ENCODE peak calls at places on chromosomes 16 and 17, in nine cellular contexts. One of them, this sample, is unnamed.

GRCh38 chr16:28186752-28187151 is 25.0 kb downstream of the XPO6 start:
- DNase-seq in CD4-positive, CD25-positive, alpha-beta regulatory T cell: peak; percentile 42
- DNase-seq in prostate gland: no peak
- DNase-seq in CD8-positive, alpha-beta T cell: no peak
- DNase-seq in lower lobe of right lung: no peak
- DNase-seq in psoas muscle: no peak
- DNase-seq in A549: no peak
- DNase-seq in vagina: no peak
- DNase-seq in mammary epithelial cell: no peak
- DNase-seq in this sample: no peak

GRCh38 chr16:15948532-15949209 is 745 bp upstream of the ABCC1 start:
- DNase-seq in lower lobe of right lung: no peak
- DNase-seq in A549: no peak
- DNase-seq in psoas muscle: no peak
- DNase-seq in CD8-positive, alpha-beta T cell: no peak
- DNase-seq in vagina: no peak
- DNase-seq in prostate gland: no peak
- DNase-seq in CD4-positive, CD25-positive, alpha-beta regulatory T cell: no peak
- DNase-seq in mammary epithelial cell: no peak
- DNase-seq in this sample: no peak

GRCh38 chr17:29124135-29124930 is 55.9 kb downstream of the MYO18A start:
- DNase-seq in A549: peak; percentile 83
- DNase-seq in mammary epithelial cell: peak; percentile 68
- DNase-seq in psoas muscle: no peak
- DNase-seq in CD4-positive, CD25-positive, alpha-beta regulatory T cell: peak; percentile 45
- DNase-seq in prostate gland: no peak
- DNase-seq in vagina: no peak
- DNase-seq in CD8-positive, alpha-beta T cell: peak; percentile 16
- DNase-seq in lower lobe of right lung: no peak
- DNase-seq in this sample: no peak

GRCh38 chr16:20676268-20676828 is 21.1 kb downstream of the ACSM1 start:
- DNase-seq in prostate gland: peak; percentile 59
- DNase-seq in mammary epithelial cell: peak; percentile 19
- DNase-seq in lower lobe of right lung: no peak
- DNase-seq in CD8-positive, alpha-beta T cell: no peak
- DNase-seq in A549: no peak
- DNase-seq in vagina: no peak
- DNase-seq in psoas muscle: no peak
- DNase-seq in CD4-positive, CD25-positive, alpha-beta regulatory T cell: no peak
- DNase-seq in this sample: no peak

GRCh38 chr16:29745853-29746345 is at the start of gene C16orf54:
- DNase-seq in prostate gland: no peak
- DNase-seq in psoas muscle: peak; percentile 80
- DNase-seq in CD4-positive, CD25-positive, alpha-beta regulatory T cell: peak; percentile 96
- DNase-seq in vagina: no peak
- DNase-seq in mammary epithelial cell: no peak
- DNase-seq in A549: no peak
- DNase-seq in lower lobe of right lung: peak; percentile 93
- DNase-seq in CD8-positive, alpha-beta T cell: peak; percentile 89
- DNase-seq in this sample: no peak

GRCh38 chr16:2915196-2915929 is 3.6 kb downstream of the FLYWCH1 start:
- DNase-seq in prostate gland: no peak
- DNase-seq in CD8-positive, alpha-beta T cell: no peak
- DNase-seq in CD4-positive, CD25-positive, alpha-beta regulatory T cell: no peak
- DNase-seq in mammary epithelial cell: no peak
- DNase-seq in A549: no peak
- DNase-seq in vagina: no peak
- DNase-seq in lower lobe of right lung: no peak
- DNase-seq in psoas muscle: no peak
- DNase-seq in this sample: no peak

GRCh38 chr17:20184977-20185619 is 175.9 kb downstream of the SPECC1 start:
- DNase-seq in lower lobe of right lung: no peak
- DNase-seq in CD4-positive, CD25-positive, alpha-beta regulatory T cell: no peak
- DNase-seq in mammary epithelial cell: no peak
- DNase-seq in CD8-positive, alpha-beta T cell: no peak
- DNase-seq in vagina: no peak
- DNase-seq in psoas muscle: no peak
- DNase-seq in A549: no peak
- DNase-seq in prostate gland: no peak
- DNase-seq in this sample: no peak

GRCh38 chr16:67651847-67652246 is 6.9 kb downstream of the CARMIL2 start:
- DNase-seq in vagina: no peak
- DNase-seq in psoas muscle: no peak
- DNase-seq in lower lobe of right lung: no peak
- DNase-seq in prostate gland: no peak
- DNase-seq in A549: no peak
- DNase-seq in mammary epithelial cell: no peak
- DNase-seq in CD4-positive, CD25-positive, alpha-beta regulatory T cell: no peak
- DNase-seq in CD8-positive, alpha-beta T cell: no peak
- DNase-seq in this sample: no peak

GRCh38 chr17:75640556-75641119 is 7.4 kb downstream of the SMIM5 start:
- DNase-seq in A549: no peak
- DNase-seq in CD8-positive, alpha-beta T cell: no peak
- DNase-seq in psoas muscle: peak; percentile 17
- DNase-seq in CD4-positive, CD25-positive, alpha-beta regulatory T cell: no peak
- DNase-seq in prostate gland: no peak
- DNase-seq in vagina: no peak
- DNase-seq in lower lobe of right lung: no peak
- DNase-seq in mammary epithelial cell: no peak
- DNase-seq in this sample: no peak

GRCh38 chr17:17070931-17071330 is 28.7 kb downstream of the MPRIP start:
- DNase-seq in CD8-positive, alpha-beta T cell: no peak
- DNase-seq in A549: no peak
- DNase-seq in lower lobe of right lung: no peak
- DNase-seq in prostate gland: no peak
- DNase-seq in vagina: no peak
- DNase-seq in mammary epithelial cell: no peak
- DNase-seq in CD4-positive, CD25-positive, alpha-beta regulatory T cell: no peak
- DNase-seq in psoas muscle: no peak
- DNase-seq in this sample: peak; percentile 17

GRCh38 chr17:9313346-9313745 is 262.3 kb downstream of the STX8 start:
- DNase-seq in psoas muscle: no peak
- DNase-seq in lower lobe of right lung: no peak
- DNase-seq in A549: no peak
- DNase-seq in CD8-positive, alpha-beta T cell: no peak
- DNase-seq in mammary epithelial cell: no peak
- DNase-seq in prostate gland: no peak
- DNase-seq in vagina: no peak
- DNase-seq in CD4-positive, CD25-positive, alpha-beta regulatory T cell: no peak
- DNase-seq in this sample: no peak

GRCh38 chr17:7293821-7294613 is 422 bp downstream of the YBX2 start:
- DNase-seq in A549: no peak
- DNase-seq in psoas muscle: no peak
- DNase-seq in vagina: no peak
- DNase-seq in mammary epithelial cell: no peak
- DNase-seq in lower lobe of right lung: peak; percentile 67
- DNase-seq in CD4-positive, CD25-positive, alpha-beta regulatory T cell: no peak
- DNase-seq in CD8-positive, alpha-beta T cell: no peak
- DNase-seq in prostate gland: no peak
- DNase-seq in this sample: no peak

GRCh38 chr16:50673496-50674275 is 7.4 kb downstream of the SNX20 start:
- DNase-seq in psoas muscle: no peak
- DNase-seq in lower lobe of right lung: peak; percentile 45
- DNase-seq in A549: no peak
- DNase-seq in mammary epithelial cell: no peak
- DNase-seq in prostate gland: no peak
- DNase-seq in CD4-positive, CD25-positive, alpha-beta regulatory T cell: no peak
- DNase-seq in vagina: no peak
- DNase-seq in CD8-positive, alpha-beta T cell: no peak
- DNase-seq in this sample: no peak

GRCh38 chr17:35243459-35244204 is 760 bp downstream of the SLFN5 start:
- DNase-seq in A549: peak; percentile 40
- DNase-seq in vagina: no peak
- DNase-seq in mammary epithelial cell: peak; percentile 68
- DNase-seq in lower lobe of right lung: peak; percentile 65
- DNase-seq in CD4-positive, CD25-positive, alpha-beta regulatory T cell: peak; percentile 47
- DNase-seq in psoas muscle: peak; percentile 79
- DNase-seq in prostate gland: peak; percentile 46
- DNase-seq in CD8-positive, alpha-beta T cell: peak; percentile 47
- DNase-seq in this sample: no peak

GRCh38 chr16:7615565-7615964 is 282.9 kb downstream of the RBFOX1 start:
- DNase-seq in vagina: no peak
- DNase-seq in A549: no peak
- DNase-seq in psoas muscle: no peak
- DNase-seq in CD8-positive, alpha-beta T cell: no peak
- DNase-seq in mammary epithelial cell: no peak
- DNase-seq in prostate gland: no peak
- DNase-seq in CD4-positive, CD25-positive, alpha-beta regulatory T cell: no peak
- DNase-seq in lower lobe of right lung: no peak
- DNase-seq in this sample: no peak

GRCh38 chr17:45413498-45413923 is 19.2 kb downstream of the ARHGAP27 start:
- DNase-seq in mammary epithelial cell: no peak
- DNase-seq in prostate gland: no peak
- DNase-seq in psoas muscle: peak; percentile 73
- DNase-seq in CD8-positive, alpha-beta T cell: no peak
- DNase-seq in A549: no peak
- DNase-seq in lower lobe of right lung: peak; percentile 84
- DNase-seq in vagina: no peak
- DNase-seq in CD4-positive, CD25-positive, alpha-beta regulatory T cell: no peak
- DNase-seq in this sample: peak; percentile 21

GRCh38 chr17:19354123-19354522 is 8.4 kb downstream of the B9D1 start:
- DNase-seq in psoas muscle: no peak
- DNase-seq in prostate gland: no peak
- DNase-seq in mammary epithelial cell: peak; percentile 64
- DNase-seq in vagina: no peak
- DNase-seq in CD4-positive, CD25-positive, alpha-beta regulatory T cell: no peak
- DNase-seq in lower lobe of right lung: no peak
- DNase-seq in A549: no peak
- DNase-seq in CD8-positive, alpha-beta T cell: no peak
- DNase-seq in this sample: no peak

GRCh38 chr17:45745843-45746494 is 38.2 kb upstream of the CRHR1 start:
- DNase-seq in mammary epithelial cell: no peak
- DNase-seq in lower lobe of right lung: no peak
- DNase-seq in prostate gland: no peak
- DNase-seq in vagina: no peak
- DNase-seq in A549: no peak
- DNase-seq in psoas muscle: no peak
- DNase-seq in CD4-positive, CD25-positive, alpha-beta regulatory T cell: no peak
- DNase-seq in CD8-positive, alpha-beta T cell: no peak
- DNase-seq in this sample: no peak

GRCh38 chr16:996672-997071 is 15.1 kb downstream of the SOX8 start:
- DNase-seq in psoas muscle: no peak
- DNase-seq in A549: no peak
- DNase-seq in mammary epithelial cell: no peak
- DNase-seq in CD4-positive, CD25-positive, alpha-beta regulatory T cell: no peak
- DNase-seq in vagina: no peak
- DNase-seq in prostate gland: no peak
- DNase-seq in lower lobe of right lung: no peak
- DNase-seq in CD8-positive, alpha-beta T cell: no peak
- DNase-seq in this sample: no peak

GRCh38 chr17:199195-199604 is 17.8 kb upstream of the DOC2B start:
- DNase-seq in CD8-positive, alpha-beta T cell: no peak
- DNase-seq in lower lobe of right lung: peak; percentile 15
- DNase-seq in prostate gland: no peak
- DNase-seq in psoas muscle: peak; percentile 51
- DNase-seq in vagina: no peak
- DNase-seq in A549: no peak
- DNase-seq in CD4-positive, CD25-positive, alpha-beta regulatory T cell: no peak
- DNase-seq in mammary epithelial cell: no peak
- DNase-seq in this sample: no peak

GRCh38 chr16:58494981-58495860 is 4.7 kb upstream of the NDRG4 start:
- DNase-seq in A549: peak; percentile 93
- DNase-seq in CD8-positive, alpha-beta T cell: no peak
- DNase-seq in prostate gland: no peak
- DNase-seq in psoas muscle: no peak
- DNase-seq in CD4-positive, CD25-positive, alpha-beta regulatory T cell: peak; percentile 44
- DNase-seq in lower lobe of right lung: no peak
- DNase-seq in vagina: no peak
- DNase-seq in mammary epithelial cell: peak; percentile 96
- DNase-seq in this sample: peak; percentile 89
- H3K27ac ChIP-seq in A549: no peak overlapping the region
- H3K27ac ChIP-seq in CD8-positive, alpha-beta T cell: no peak overlapping the region
- H3K27ac ChIP-seq in prostate gland: no peak overlapping the region
- H3K27ac ChIP-seq in psoas muscle: no peak overlapping the region
- H3K27ac ChIP-seq in CD4-positive, CD25-positive, alpha-beta regulatory T cell: no peak overlapping the region
- H3K27ac ChIP-seq in lower lobe of right lung: no peak overlapping the region
- H3K27ac ChIP-seq in vagina: peak overlapping the region; percentile 7
- H3K27ac ChIP-seq in mammary epithelial cell: no peak overlapping the region
- H3K27ac ChIP-seq in this sample: peak overlapping the region; percentile 92

GRCh38 chr17:40751065-40751464 is 4.1 kb downstream of the KRT25 start:
- DNase-seq in mammary epithelial cell: no peak
- DNase-seq in A549: no peak
- DNase-seq in CD4-positive, CD25-positive, alpha-beta regulatory T cell: no peak
- DNase-seq in psoas muscle: no peak
- DNase-seq in prostate gland: no peak
- DNase-seq in CD8-positive, alpha-beta T cell: no peak
- DNase-seq in lower lobe of right lung: no peak
- DNase-seq in vagina: no peak
- DNase-seq in this sample: no peak
- H3K4me3 ChIP-seq in mammary epithelial cell: no peak overlapping the region
- H3K4me3 ChIP-seq in A549: no peak overlapping the region
- H3K4me3 ChIP-seq in CD4-positive, CD25-positive, alpha-beta regulatory T cell: no peak overlapping the region
- H3K4me3 ChIP-seq in psoas muscle: no peak overlapping the region
- H3K4me3 ChIP-seq in prostate gland: no peak overlapping the region
- H3K4me3 ChIP-seq in CD8-positive, alpha-beta T cell: no peak overlapping the region
- H3K4me3 ChIP-seq in lower lobe of right lung: no peak overlapping the region
- H3K4me3 ChIP-seq in vagina: no peak overlapping the region
- H3K4me3 ChIP-seq in this sample: no peak overlapping the region

GRCh38 chr17:2237521-2237921 is 66.1 kb downstream of the SMG6 start:
- DNase-seq in A549: no peak
- DNase-seq in prostate gland: no peak
- DNase-seq in vagina: no peak
- DNase-seq in CD4-positive, CD25-positive, alpha-beta regulatory T cell: no peak
- DNase-seq in lower lobe of right lung: no peak
- DNase-seq in CD8-positive, alpha-beta T cell: no peak
- DNase-seq in psoas muscle: peak; percentile 69
- DNase-seq in mammary epithelial cell: peak; percentile 24
- DNase-seq in this sample: no peak
- H3K27ac ChIP-seq in A549: no peak overlapping the region
- H3K27ac ChIP-seq in prostate gland: peak overlapping the region; percentile 41
- H3K27ac ChIP-seq in vagina: peak overlapping the region; percentile 90
- H3K27ac ChIP-seq in CD4-positive, CD25-positive, alpha-beta regulatory T cell: no peak overlapping the region
- H3K27ac ChIP-seq in lower lobe of right lung: peak overlapping the region; percentile 57
- H3K27ac ChIP-seq in CD8-positive, alpha-beta T cell: no peak overlapping the region
- H3K27ac ChIP-seq in psoas muscle: peak overlapping the region; percentile 95
- H3K27ac ChIP-seq in mammary epithelial cell: no peak overlapping the region
- H3K27ac ChIP-seq in this sample: no peak overlapping the region

DNA sequence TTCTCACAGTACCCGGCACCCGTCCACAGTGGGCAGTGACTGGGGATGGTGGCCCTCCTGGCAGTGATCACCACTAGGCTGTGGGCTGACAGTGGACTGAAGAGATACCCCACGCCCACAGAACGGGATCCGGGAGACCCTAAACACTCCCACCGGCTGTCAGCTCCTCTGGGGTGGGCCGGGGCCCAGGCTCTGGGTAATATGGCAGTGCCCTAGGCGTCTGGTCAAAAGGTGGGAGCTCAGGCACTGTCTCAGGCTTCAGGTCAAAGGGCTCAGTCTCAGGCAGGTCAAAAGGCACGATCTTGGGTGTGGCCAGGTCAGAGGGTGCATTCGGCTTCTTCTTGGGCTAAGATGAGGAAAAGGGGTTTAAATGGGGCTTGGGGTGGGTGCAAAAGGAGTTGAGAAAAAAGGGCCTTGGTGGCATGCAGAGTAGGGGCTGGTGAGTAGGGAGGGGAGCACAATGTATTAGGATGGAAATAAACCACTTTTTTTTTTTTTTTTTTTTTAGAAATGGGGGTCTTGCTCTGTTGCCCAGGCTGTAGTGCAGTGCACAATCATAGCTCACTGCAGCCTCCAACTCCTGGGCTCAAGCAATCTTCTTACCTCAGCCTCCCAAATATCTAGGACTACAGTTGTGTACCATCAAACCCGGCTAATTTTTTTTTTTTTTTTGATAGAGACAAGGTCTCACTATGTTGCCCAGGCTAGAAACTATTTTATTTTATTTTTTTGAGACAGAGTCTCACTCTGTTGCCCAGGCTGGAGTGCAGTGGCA is 11.0 kb downstream of the CAVIN1 start:
- DNase-seq in vagina: no peak
- DNase-seq in lower lobe of right lung: no peak
- DNase-seq in A549: no peak
- DNase-seq in prostate gland: no peak
- DNase-seq in CD4-positive, CD25-positive, alpha-beta regulatory T cell: no peak
- DNase-seq in CD8-positive, alpha-beta T cell: no peak
- DNase-seq in psoas muscle: no peak
- DNase-seq in mammary epithelial cell: no peak
- DNase-seq in this sample: no peak
- H3K4me3 ChIP-seq in vagina: peak overlapping the region; percentile 10
- H3K4me3 ChIP-seq in lower lobe of right lung: peak overlapping the region; percentile 12
- H3K4me3 ChIP-seq in A549: no peak overlapping the region
- H3K4me3 ChIP-seq in prostate gland: no peak overlapping the region
- H3K4me3 ChIP-seq in CD4-positive, CD25-positive, alpha-beta regulatory T cell: no peak overlapping the region
- H3K4me3 ChIP-seq in CD8-positive, alpha-beta T cell: no peak overlapping the region
- H3K4me3 ChIP-seq in psoas muscle: peak overlapping the region; percentile 24
- H3K4me3 ChIP-seq in mammary epithelial cell: no peak overlapping the region
- H3K4me3 ChIP-seq in this sample: no peak overlapping the region

This sample was measured in dorsolateral prefrontal cortex.